ENCODE peak calls at places on chromosome 6, in seven cellular contexts. One of them, this sample, is unnamed.
A peak's percentile ranks its signal among the peaks of the same experiment; 100 is the strongest.

GRCh38 chr6:144683216-144684070 is 398.3 kb downstream of the UTRN start:
- DNase-seq in testis: no peak
- DNase-seq in psoas muscle: no peak
- DNase-seq in left ventricle myocardium inferior: no peak
- DNase-seq in ovary: no peak
- DNase-seq in A549: no peak
- DNase-seq in cardiac muscle cell: no peak
- DNase-seq in this sample: no peak

GRCh38 chr6:39929733-39930461 is 4.4 kb downstream of the MOCS1 start:
- DNase-seq in ovary: no peak
- DNase-seq in testis: no peak
- DNase-seq in left ventricle myocardium inferior: no peak
- DNase-seq in cardiac muscle cell: peak; percentile 30
- DNase-seq in psoas muscle: no peak
- DNase-seq in A549: no peak
- DNase-seq in this sample: no peak

GRCh38 chr6:41704028-41704427 is 31.4 kb downstream of the TFEB start:
- DNase-seq in ovary: no peak
- DNase-seq in cardiac muscle cell: no peak
- DNase-seq in A549: no peak
- DNase-seq in psoas muscle: peak; percentile 39
- DNase-seq in testis: no peak
- DNase-seq in left ventricle myocardium inferior: no peak
- DNase-seq in this sample: no peak

GRCh38 chr6:92756912-92757311 is 662.4 kb downstream of the EPHA7 start:
- DNase-seq in ovary: no peak
- DNase-seq in psoas muscle: no peak
- DNase-seq in cardiac muscle cell: peak; percentile 10
- DNase-seq in A549: no peak
- DNase-seq in testis: no peak
- DNase-seq in left ventricle myocardium inferior: no peak
- DNase-seq in this sample: no peak

GRCh38 chr6:37554480-37554819 is 54.8 kb upstream of the CCDC167 start:
- DNase-seq in psoas muscle: no peak
- DNase-seq in A549: no peak
- DNase-seq in testis: no peak
- DNase-seq in left ventricle myocardium inferior: no peak
- DNase-seq in cardiac muscle cell: no peak
- DNase-seq in ovary: no peak
- DNase-seq in this sample: no peak

GRCh38 chr6:756224-756623 is 63.3 kb upstream of the EXOC2 start:
- DNase-seq in testis: no peak
- DNase-seq in left ventricle myocardium inferior: no peak
- DNase-seq in ovary: no peak
- DNase-seq in psoas muscle: no peak
- DNase-seq in cardiac muscle cell: no peak
- DNase-seq in A549: no peak
- DNase-seq in this sample: no peak

GRCh38 chr6:161631676-161632194 is 357.9 kb upstream of the AGPAT4 start:
- DNase-seq in left ventricle myocardium inferior: no peak
- DNase-seq in psoas muscle: no peak
- DNase-seq in cardiac muscle cell: peak; percentile 51
- DNase-seq in A549: no peak
- DNase-seq in ovary: no peak
- DNase-seq in testis: no peak
- DNase-seq in this sample: peak; percentile 66

GRCh38 chr6:79646006-79646405 is 14.9 kb downstream of the SH3BGRL2 start:
- DNase-seq in psoas muscle: no peak
- DNase-seq in ovary: no peak
- DNase-seq in cardiac muscle cell: no peak
- DNase-seq in left ventricle myocardium inferior: no peak
- DNase-seq in testis: no peak
- DNase-seq in A549: no peak
- DNase-seq in this sample: peak; percentile 15

GRCh38 chr6:20868397-20869185 is 334.3 kb downstream of the CDKAL1 start:
- DNase-seq in A549: no peak
- DNase-seq in psoas muscle: no peak
- DNase-seq in left ventricle myocardium inferior: no peak
- DNase-seq in testis: peak; percentile 26
- DNase-seq in ovary: peak; percentile 68
- DNase-seq in cardiac muscle cell: no peak
- DNase-seq in this sample: no peak

GRCh38 chr6:93300661-93301060 is 118.7 kb downstream of the EPHA7 start:
- DNase-seq in ovary: no peak
- DNase-seq in A549: no peak
- DNase-seq in psoas muscle: no peak
- DNase-seq in cardiac muscle cell: no peak
- DNase-seq in left ventricle myocardium inferior: no peak
- DNase-seq in testis: no peak
- DNase-seq in this sample: no peak

GRCh38 chr6:157269261-157269794 is 54.0 kb downstream of the TMEM242 start:
- DNase-seq in cardiac muscle cell: peak; percentile 95
- DNase-seq in ovary: peak; percentile 86
- DNase-seq in testis: peak; percentile 82
- DNase-seq in A549: no peak
- DNase-seq in psoas muscle: peak; percentile 78
- DNase-seq in left ventricle myocardium inferior: peak; percentile 81
- DNase-seq in this sample: no peak

GRCh38 chr6:37990762-37991525 is 171.4 kb downstream of the ZFAND3 start:
- DNase-seq in cardiac muscle cell: peak; percentile 86
- DNase-seq in psoas muscle: no peak
- DNase-seq in testis: no peak
- DNase-seq in ovary: no peak
- DNase-seq in A549: peak; percentile 32
- DNase-seq in left ventricle myocardium inferior: no peak
- DNase-seq in this sample: peak; percentile 31

GRCh38 chr6:33936911-33937310 is 133.1 kb upstream of the MLN start:
- DNase-seq in cardiac muscle cell: peak; percentile 13
- DNase-seq in testis: no peak
- DNase-seq in left ventricle myocardium inferior: no peak
- DNase-seq in A549: no peak
- DNase-seq in ovary: no peak
- DNase-seq in psoas muscle: no peak
- DNase-seq in this sample: peak; percentile 90

GRCh38 chr6:99589907-99590493 is 16.6 kb upstream of the PRDM13 start:
- DNase-seq in psoas muscle: no peak
- DNase-seq in left ventricle myocardium inferior: no peak
- DNase-seq in ovary: no peak
- DNase-seq in testis: no peak
- DNase-seq in A549: no peak
- DNase-seq in cardiac muscle cell: no peak
- DNase-seq in this sample: no peak

GRCh38 chr6:30192076-30192475 is 21.1 kb downstream of the TRIM26 start:
- DNase-seq in testis: no peak
- DNase-seq in A549: no peak
- DNase-seq in psoas muscle: no peak
- DNase-seq in left ventricle myocardium inferior: no peak
- DNase-seq in cardiac muscle cell: no peak
- DNase-seq in ovary: no peak
- DNase-seq in this sample: no peak

GRCh38 chr6:97275809-97276208 is 7.2 kb downstream of the MMS22L start:
- DNase-seq in psoas muscle: no peak
- DNase-seq in ovary: no peak
- DNase-seq in testis: no peak
- DNase-seq in A549: no peak
- DNase-seq in cardiac muscle cell: no peak
- DNase-seq in left ventricle myocardium inferior: no peak
- DNase-seq in this sample: no peak

GRCh38 chr6:71277926-71278594 is 10.6 kb upstream of the OGFRL1 start:
- DNase-seq in psoas muscle: no peak
- DNase-seq in cardiac muscle cell: no peak
- DNase-seq in left ventricle myocardium inferior: no peak
- DNase-seq in ovary: no peak
- DNase-seq in testis: no peak
- DNase-seq in A549: no peak
- DNase-seq in this sample: no peak

GRCh38 chr6:71279321-71279720 is 9.3 kb upstream of the OGFRL1 start:
- DNase-seq in cardiac muscle cell: no peak
- DNase-seq in ovary: no peak
- DNase-seq in A549: no peak
- DNase-seq in psoas muscle: no peak
- DNase-seq in testis: no peak
- DNase-seq in left ventricle myocardium inferior: no peak
- DNase-seq in this sample: peak; percentile 18

GRCh38 chr6:71284785-71285184 is 3.8 kb upstream of the OGFRL1 start:
- DNase-seq in ovary: no peak
- DNase-seq in A549: no peak
- DNase-seq in cardiac muscle cell: peak; percentile 34
- DNase-seq in testis: peak; percentile 43
- DNase-seq in left ventricle myocardium inferior: no peak
- DNase-seq in psoas muscle: no peak
- DNase-seq in this sample: no peak

GRCh38 chr6:71279740-71280139 is 8.9 kb upstream of the OGFRL1 start:
- DNase-seq in psoas muscle: no peak
- DNase-seq in A549: no peak
- DNase-seq in cardiac muscle cell: no peak
- DNase-seq in left ventricle myocardium inferior: no peak
- DNase-seq in ovary: no peak
- DNase-seq in testis: no peak
- DNase-seq in this sample: no peak

GRCh38 chr6:71280701-71281100 is 7.9 kb upstream of the OGFRL1 start:
- DNase-seq in left ventricle myocardium inferior: no peak
- DNase-seq in ovary: no peak
- DNase-seq in psoas muscle: no peak
- DNase-seq in A549: no peak
- DNase-seq in testis: no peak
- DNase-seq in cardiac muscle cell: no peak
- DNase-seq in this sample: no peak
- H3K4me1 ChIP-seq in left ventricle myocardium inferior: peaks cover 10% of the 10 kb centered on the region
- H3K4me1 ChIP-seq in ovary: no peaks in the 10 kb centered on the region
- H3K4me1 ChIP-seq in psoas muscle: no peaks in the 10 kb centered on the region
- H3K4me1 ChIP-seq in A549: no peaks in the 10 kb centered on the region
- H3K4me1 ChIP-seq in testis: peaks cover 7% of the 10 kb centered on the region
- H3K4me1 ChIP-seq in cardiac muscle cell: no peaks in the 10 kb centered on the region
- H3K4me1 ChIP-seq in this sample: no peaks in the 10 kb centered on the region

GRCh38 chr6:8619853-8620252 is 184.5 kb upstream of the SLC35B3 start:
- DNase-seq in ovary: no peak
- DNase-seq in A549: no peak
- DNase-seq in testis: no peak
- DNase-seq in cardiac muscle cell: no peak
- DNase-seq in psoas muscle: no peak
- DNase-seq in left ventricle myocardium inferior: no peak
- DNase-seq in this sample: no peak
- H3K4me3 ChIP-seq in ovary: no peak overlapping the region
- H3K4me3 ChIP-seq in A549: no peak overlapping the region
- H3K4me3 ChIP-seq in testis: no peak overlapping the region
- H3K4me3 ChIP-seq in cardiac muscle cell: no peak overlapping the region
- H3K4me3 ChIP-seq in psoas muscle: no peak overlapping the region
- H3K4me3 ChIP-seq in left ventricle myocardium inferior: no peak overlapping the region
- H3K4me3 ChIP-seq in this sample: no peak overlapping the region

DNA sequence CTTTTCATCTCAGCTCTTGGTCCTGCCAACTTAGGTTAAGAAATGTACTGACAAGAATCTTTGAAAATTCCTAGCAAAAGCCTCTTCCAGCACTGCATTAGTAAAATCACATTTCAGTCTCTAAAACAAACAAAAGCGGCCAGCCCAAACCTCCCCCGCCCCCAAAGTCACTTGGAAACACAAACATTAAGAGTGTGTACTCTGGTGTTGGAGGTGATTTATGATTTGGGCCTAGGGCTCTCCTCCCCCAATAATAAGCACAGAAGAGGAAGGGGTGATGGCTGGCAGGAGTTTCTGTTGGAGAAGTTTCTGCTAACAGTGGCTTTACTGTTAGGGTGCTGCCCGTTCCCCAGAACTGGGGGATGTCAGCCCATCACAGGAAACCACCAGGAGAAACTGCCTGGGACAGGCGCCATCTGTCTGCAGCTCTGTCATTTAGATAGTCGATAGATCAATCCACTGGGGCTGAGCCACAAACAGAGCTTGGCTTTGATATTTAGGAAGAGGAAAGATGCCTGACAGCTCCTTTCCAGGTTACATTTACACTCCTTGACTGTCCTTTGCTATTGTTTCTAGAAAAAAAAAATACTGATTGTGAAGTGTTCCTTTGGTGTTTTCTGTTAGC is 199.5 kb downstream of the CD83 start:
- DNase-seq in A549: no peak
- DNase-seq in testis: no peak
- DNase-seq in left ventricle myocardium inferior: no peak
- DNase-seq in ovary: no peak
- DNase-seq in cardiac muscle cell: no peak
- DNase-seq in psoas muscle: no peak
- DNase-seq in this sample: no peak
- TF ChIP-seq CTCF in A549: peak; percentile 25
- TF ChIP-seq CTCF in testis: no peak
- TF ChIP-seq CTCF in left ventricle myocardium inferior: no peak
- TF ChIP-seq CTCF in ovary: no peak
- TF ChIP-seq CTCF in cardiac muscle cell: no peak
- TF ChIP-seq CTCF in psoas muscle: no peak
- TF ChIP-seq CTCF in this sample: peak; percentile 37

GRCh38 chr6:11538799-11539468 is 1.4 kb downstream of the TMEM170B start:
- DNase-seq in left ventricle myocardium inferior: no peak
- DNase-seq in testis: no peak
- DNase-seq in ovary: no peak
- DNase-seq in cardiac muscle cell: no peak
- DNase-seq in A549: no peak
- DNase-seq in psoas muscle: no peak
- DNase-seq in this sample: no peak
- H3K4me1 ChIP-seq in left ventricle myocardium inferior: peaks cover 24% of the 10 kb centered on the region
- H3K4me1 ChIP-seq in testis: peaks cover 6% of the 10 kb centered on the region
- H3K4me1 ChIP-seq in ovary: peaks cover 2% of the 10 kb centered on the region
- H3K4me1 ChIP-seq in cardiac muscle cell: no peaks in the 10 kb centered on the region
- H3K4me1 ChIP-seq in A549: peaks cover 18% of the 10 kb centered on the region
- H3K4me1 ChIP-seq in psoas muscle: peaks cover 15% of the 10 kb centered on the region
- H3K4me1 ChIP-seq in this sample: peaks cover 14% of the 10 kb centered on the region

GRCh38 chr6:14910692-14911547 is 334.9 kb upstream of the JARID2 start:
- DNase-seq in ovary: no peak
- DNase-seq in left ventricle myocardium inferior: peak; percentile 35
- DNase-seq in A549: no peak
- DNase-seq in cardiac muscle cell: peak; percentile 64
- DNase-seq in testis: no peak
- DNase-seq in psoas muscle: no peak
- DNase-seq in this sample: peak; percentile 33
- H3K4me3 ChIP-seq in ovary: no peak overlapping the region
- H3K4me3 ChIP-seq in left ventricle myocardium inferior: no peak overlapping the region
- H3K4me3 ChIP-seq in A549: no peak overlapping the region
- H3K4me3 ChIP-seq in cardiac muscle cell: no peak overlapping the region
- H3K4me3 ChIP-seq in testis: no peak overlapping the region
- H3K4me3 ChIP-seq in psoas muscle: no peak overlapping the region
- H3K4me3 ChIP-seq in this sample: no peak overlapping the region

DNA sequence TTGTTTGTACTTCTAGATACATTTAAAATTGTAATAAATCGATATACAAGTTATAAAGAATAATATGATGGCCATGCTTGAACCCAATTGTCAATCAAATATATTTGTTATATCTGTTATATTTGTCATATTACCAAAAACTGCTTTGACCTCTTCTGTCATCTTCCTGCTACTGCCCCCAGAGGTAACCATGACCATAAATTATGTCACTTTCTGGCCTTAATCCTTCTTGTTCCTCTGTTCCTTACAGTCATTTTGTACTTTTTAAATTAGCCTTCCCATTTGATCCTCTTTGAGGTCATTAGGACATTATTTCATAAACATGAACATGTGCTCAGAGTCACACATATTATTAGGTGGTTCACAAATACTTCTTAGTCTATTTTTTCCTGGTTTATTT is 124.7 kb downstream of the HFE start:
- DNase-seq in testis: no peak
- DNase-seq in left ventricle myocardium inferior: no peak
- DNase-seq in psoas muscle: no peak
- DNase-seq in ovary: no peak
- DNase-seq in cardiac muscle cell: no peak
- DNase-seq in A549: no peak
- DNase-seq in this sample: no peak
- TF ChIP-seq CTCF in testis: no peak
- TF ChIP-seq CTCF in left ventricle myocardium inferior: no peak
- TF ChIP-seq CTCF in psoas muscle: no peak
- TF ChIP-seq CTCF in ovary: no peak
- TF ChIP-seq CTCF in cardiac muscle cell: no peak
- TF ChIP-seq CTCF in A549: no peak
- TF ChIP-seq CTCF in this sample: no peak

GRCh38 chr6:159718634-159719033 is 8.7 kb upstream of the WTAP start:
- DNase-seq in A549: no peak
- DNase-seq in psoas muscle: no peak
- DNase-seq in testis: no peak
- DNase-seq in cardiac muscle cell: no peak
- DNase-seq in left ventricle myocardium inferior: no peak
- DNase-seq in ovary: no peak
- DNase-seq in this sample: no peak
- H3K4me1 ChIP-seq in A549: peaks cover 22% of the 10 kb centered on the region
- H3K4me1 ChIP-seq in psoas muscle: peaks cover 36% of the 10 kb centered on the region
- H3K4me1 ChIP-seq in testis: peaks cover 8% of the 10 kb centered on the region
- H3K4me1 ChIP-seq in cardiac muscle cell: no peaks in the 10 kb centered on the region
- H3K4me1 ChIP-seq in left ventricle myocardium inferior: peaks cover 41% of the 10 kb centered on the region
- H3K4me1 ChIP-seq in ovary: peaks cover 4% of the 10 kb centered on the region
- H3K4me1 ChIP-seq in this sample: no peaks in the 10 kb centered on the region

This sample was measured in A673.